ENCODE peak calls at places on chromosomes 2 and 18, in ten cellular contexts. S is PC-3, K is HCT116, W is sigmoid colon, C is neural progenitor cell, U is lower lobe of right lung, G is A549, M is astrocyte, P is adrenal gland, I is transverse colon. D is an unnamed sample. For H3K4me1, the result is how much of the 10 kb centered on the place peaks cover.

GRCh38 chr2:240795468-240795867 is 24.6 kb downstream of the KIF1A start:
- DNase-seq in M (no peak), C (no peak), K (no peak), P (no peak), G (no peak), W (peak), U (peak), I (no peak), S (no peak), D (no peak)

GRCh38 chr2:32009479-32010256 is 1.1 kb downstream of the MEMO1 start:
- DNase-seq in M (no peak), K (no peak), P (no peak), U (peak), S (peak), I (peak), W (peak), C (peak), G (no peak), D (peak)

GRCh38 chr2:68385232-68385906 is 20.3 kb downstream of the PLEK start:
- DNase-seq in M (no peak), C (peak), W (no peak), K (no peak), I (no peak), U (no peak), G (no peak), P (no peak), S (no peak), D (no peak)

GRCh38 chr2:109079590-109079989 is 49.4 kb upstream of the SH3RF3 start:
- DNase-seq in I (no peak), U (no peak), S (no peak), W (no peak), G (no peak), C (no peak), P (no peak), M (no peak), K (no peak), D (no peak)

GRCh38 chr2:98731709-98732349 is 897 bp upstream of the MGAT4A start:
- DNase-seq in C (no peak), M (no peak), U (no peak), W (no peak), S (no peak), I (peak), G (no peak), K (no peak), P (no peak), D (no peak)

GRCh38 chr2:213934560-213934959 is 476.3 kb upstream of the VWC2L start:
- DNase-seq in P (no peak), C (peak), S (peak), W (no peak), M (peak), I (no peak), U (no peak), K (no peak), G (peak), D (no peak)

GRCh38 chr2:9225806-9226205 is 19.2 kb downstream of the ASAP2 start:
- DNase-seq in M (no peak), G (no peak), U (no peak), C (no peak), S (no peak), W (no peak), K (no peak), P (no peak), I (no peak), D (no peak)

GRCh38 chr2:212595036-212595654 is 56.5 kb upstream of the ERBB4 start:
- DNase-seq in G (peak), I (no peak), W (no peak), K (peak), U (no peak), S (peak), C (no peak), M (peak), P (no peak), D (no peak)

GRCh38 chr2:45728458-45728942 is 77.0 kb downstream of the PRKCE start:
- DNase-seq in M (no peak), I (no peak), P (no peak), C (no peak), K (no peak), G (no peak), U (no peak), W (no peak), S (no peak), D (no peak)

GRCh38 chr2:172283476-172283875 is 143.9 kb upstream of the ITGA6 start:
- DNase-seq in C (no peak), K (no peak), M (peak), P (no peak), W (no peak), S (no peak), G (no peak), I (no peak), U (no peak), D (no peak)

GRCh38 chr2:36770542-36771287 is 74.2 kb downstream of the VIT start:
- DNase-seq in W (no peak), U (peak), P (no peak), I (peak), G (peak), M (no peak), K (peak), C (peak), S (peak), D (peak)

GRCh38 chr2:161992526-161992925 is 81.5 kb downstream of the DPP4 start:
- DNase-seq in U (no peak), G (no peak), M (peak), W (no peak), I (no peak), C (no peak), S (no peak), P (no peak), K (no peak), D (no peak)

GRCh38 chr2:21057097-21057496 is 13.2 kb upstream of the APOB start:
- DNase-seq in M (no peak), C (no peak), U (no peak), K (no peak), S (no peak), W (no peak), I (no peak), P (no peak), G (no peak), D (no peak)

GRCh38 chr2:99598435-99598834 is 108.6 kb upstream of the REV1 start:
- DNase-seq in S (no peak), W (no peak), K (no peak), G (no peak), I (no peak), C (no peak), U (no peak), P (no peak), M (no peak), D (no peak)

GRCh38 chr2:231905026-231905425 is 21.2 kb downstream of the NPPC start:
- DNase-seq in M (no peak), K (no peak), W (peak), I (no peak), S (no peak), U (no peak), G (no peak), C (no peak), P (no peak), D (no peak)

GRCh38 chr2:167135691-167136090 is 247.4 kb downstream of the XIRP2 start:
- DNase-seq in G (no peak), P (no peak), C (no peak), W (no peak), I (no peak), M (no peak), S (no peak), K (no peak), U (no peak), D (no peak)

GRCh38 chr2:11720752-11721151 is 25.7 kb upstream of the LPIN1 start:
- DNase-seq in K (no peak), W (no peak), C (no peak), U (no peak), G (no peak), I (no peak), M (no peak), S (no peak), P (peak), D (no peak)

GRCh38 chr2:197809064-197809463 is 4.7 kb downstream of the PLCL1 start:
- DNase-seq in M (no peak), K (no peak), S (no peak), I (no peak), C (no peak), G (no peak), U (no peak), W (no peak), P (no peak), D (no peak)

GRCh38 chr18:37218022-37218590 is 347.5 kb downstream of the CELF4 start:
- DNase-seq in W (no peak), U (no peak), M (no peak), G (no peak), S (no peak), I (no peak), C (peak), K (no peak), P (no peak), D (no peak)

GRCh38 chr2:23655862-23656596 is 270.9 kb downstream of the ATAD2B start:
- DNase-seq in I (no peak), G (no peak), S (no peak), C (no peak), P (no peak), M (no peak), U (no peak), K (no peak), W (no peak), D (no peak)

GRCh38 chr2:224723606-224724217 is 7.5 kb upstream of the CCDC195 start:
- DNase-seq in S (no peak), W (no peak), M (peak), G (no peak), P (no peak), C (no peak), U (no peak), I (no peak), K (no peak), D (no peak)

GRCh38 chr2:60602828-60603532 is 49.5 kb upstream of the BCL11A start:
- DNase-seq in S (no peak), W (no peak), C (no peak), P (no peak), I (no peak), K (no peak), M (no peak), G (no peak), U (no peak), D (no peak)

GRCh38 chr2:215745316-215745715 is 268.0 kb downstream of the MREG start:
- DNase-seq in G (no peak), M (no peak), C (no peak), U (no peak), K (no peak), P (no peak), W (no peak), S (no peak), I (no peak), D (no peak)

GRCh38 chr2:231934441-231935206 is 8.4 kb upstream of the NPPC start:
- DNase-seq in C (no peak), I (no peak), U (no peak), K (no peak), S (no peak), P (peak), G (no peak), W (no peak), M (no peak), D (no peak)

GRCh38 chr18:70376137-70376913 is 87.5 kb downstream of the SOCS6 start:
- DNase-seq in U (no peak), K (no peak), G (no peak), W (no peak), S (no peak), I (no peak), M (no peak), P (no peak), C (no peak), D (no peak)

GRCh38 chr2:240622631-240623235 is 2.5 kb upstream of the GPR35 start:
- DNase-seq in M (no peak), W (peak), K (no peak), I (peak), P (no peak), S (no peak), C (no peak), G (no peak), U (peak), D (no peak)

GRCh38 chr2:203328735-203329549 is 748 bp downstream of the ABI2 start:
- DNase-seq in S (peak), P (peak), U (peak), M (peak), G (peak), I (peak), C (peak), W (no peak), K (no peak), D (peak)

GRCh38 chr18:70243131-70243530 is 37.6 kb upstream of the RTTN start:
- DNase-seq in I (peak), M (peak), K (peak), U (no peak), G (peak), S (peak), P (no peak), C (no peak), W (no peak), D (no peak)

GRCh38 chr18:55322176-55322735 is 265.7 kb downstream of the TCF4 start:
- DNase-seq in P (peak), M (peak), G (peak), S (peak), K (no peak), W (peak), C (peak), I (peak), U (peak), D (peak)

GRCh38 chr2:23386422-23387220 is 1.6 kb downstream of the KLHL29 start:
- DNase-seq in I (peak), S (peak), U (peak), W (peak), M (peak), P (peak), K (no peak), G (peak), C (peak), D (peak)

GRCh38 chr2:207796585-207797350 is 27.1 kb upstream of the FZD5 start:
- DNase-seq in M (no peak), K (no peak), P (no peak), C (peak), S (peak), U (peak), I (peak), W (no peak), G (no peak), D (no peak)

GRCh38 chr2:64942693-64943092 is 46.5 kb upstream of the SLC1A4 start:
- DNase-seq in G (no peak), P (no peak), M (no peak), I (no peak), C (no peak), K (no peak), S (no peak), W (no peak), U (no peak), D (no peak)

GRCh38 chr2:626491-627339 is 50.5 kb downstream of the TMEM18 start:
- DNase-seq in I (no peak), G (no peak), M (no peak), S (no peak), C (peak), W (no peak), U (no peak), P (peak), K (no peak), D (no peak)

GRCh38 chr2:72953976-72954375 is 36.7 kb downstream of the EMX1 start:
- DNase-seq in K (no peak), G (no peak), W (no peak), I (no peak), C (no peak), S (no peak), M (no peak), P (no peak), U (no peak), D (no peak)

GRCh38 chr2:178523596-178524134 is 43.4 kb downstream of the PLEKHA3 start:
- DNase-seq in K (no peak), U (no peak), W (no peak), S (no peak), I (no peak), G (peak), C (peak), P (no peak), M (no peak), D (no peak)

GRCh38 chr2:8023241-8023640 is 658.6 kb upstream of the ID2 start:
- DNase-seq in W (no peak), P (no peak), U (no peak), G (no peak), I (no peak), S (no peak), M (no peak), K (no peak), C (no peak), D (no peak)
- TF ChIP-seq CTCF in W (no peak), P (no peak), U (no peak), G (no peak), I (no peak), S (no peak), M (no peak), K (no peak), C (no peak), D (no peak)

GRCh38 chr18:22601481-22601880 is 183.8 kb upstream of the CTAGE1 start:
- DNase-seq in M (peak), U (no peak), C (no peak), K (no peak), I (no peak), W (no peak), G (no peak), P (no peak), S (peak), D (no peak)
- H3K27ac ChIP-seq in M (no peak), U (no peak), C (no peak), K (no peak), I (no peak), W (no peak), G (no peak), P (no peak), S (no peak), D (no peak)

GRCh38 chr2:239328306-239329191 is 72.3 kb downstream of the HDAC4 start:
- DNase-seq in M (peak), P (peak), I (peak), S (no peak), W (peak), K (no peak), G (no peak), C (peak), U (no peak), D (peak)

GRCh38 chr2:239329284-239329971 is 71.4 kb downstream of the HDAC4 start:
- DNase-seq in P (peak), W (peak), K (no peak), M (no peak), C (no peak), I (peak), G (no peak), S (no peak), U (no peak), D (peak)

GRCh38 chr2:239329972-239330572 is 70.7 kb downstream of the HDAC4 start:
- DNase-seq in G (no peak), S (no peak), U (no peak), K (no peak), P (peak), C (no peak), W (no peak), I (no peak), M (no peak), D (no peak)

GRCh38 chr2:239330836-239331235 is 70.0 kb downstream of the HDAC4 start:
- DNase-seq in S (no peak), P (peak), I (no peak), W (no peak), M (no peak), G (no peak), K (no peak), U (no peak), C (no peak), D (no peak)

DNA sequence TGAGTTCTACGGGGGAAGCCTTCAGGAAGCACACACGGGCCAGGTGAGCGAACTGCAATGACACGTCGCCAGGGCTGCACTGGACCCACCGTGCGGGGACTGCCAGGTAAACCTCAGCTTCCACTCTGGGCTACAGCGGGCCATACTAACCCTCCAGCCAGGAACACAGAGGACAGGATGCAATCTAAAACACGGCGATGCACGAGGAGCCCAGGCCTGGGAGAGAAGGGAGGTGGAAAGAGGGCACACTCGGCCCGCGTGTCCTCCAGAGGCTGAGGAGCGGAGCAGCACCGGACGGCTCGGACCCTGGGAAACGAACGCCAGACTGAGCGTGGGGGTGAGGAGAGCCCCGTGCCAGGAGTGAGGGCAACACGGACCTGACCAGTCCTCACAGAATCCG is 69.3 kb downstream of the HDAC4 start:
- DNase-seq in I (no peak), C (no peak), M (no peak), G (no peak), K (no peak), W (no peak), P (no peak), U (no peak), S (no peak), D (peak)
- H3K4me1 ChIP-seq in I (under half), C (under half), M (under half), G (under half), K (under half), W (half or more), P (half or more), U (under half), S (under half), D (under half)

GRCh38 chr2:157789933-157790511 is 86.1 kb downstream of the ACVR1 start:
- DNase-seq in P (peak), W (peak), U (peak), K (no peak), I (peak), S (no peak), C (peak), M (no peak), G (no peak), D (peak)

GRCh38 chr2:157790780-157791179 is 85.3 kb downstream of the ACVR1 start:
- DNase-seq in S (no peak), M (no peak), W (no peak), P (no peak), I (no peak), C (no peak), K (no peak), U (no peak), G (no peak), D (no peak)

GRCh38 chr2:157789161-157789720 is 86.9 kb downstream of the ACVR1 start:
- DNase-seq in M (no peak), K (no peak), C (no peak), W (peak), S (no peak), P (no peak), U (no peak), I (no peak), G (no peak), D (peak)

GRCh38 chr2:157792345-157793052 is 83.6 kb downstream of the ACVR1 start:
- DNase-seq in U (no peak), I (no peak), S (peak), P (no peak), M (peak), W (no peak), K (no peak), C (no peak), G (no peak), D (no peak)

DNA sequence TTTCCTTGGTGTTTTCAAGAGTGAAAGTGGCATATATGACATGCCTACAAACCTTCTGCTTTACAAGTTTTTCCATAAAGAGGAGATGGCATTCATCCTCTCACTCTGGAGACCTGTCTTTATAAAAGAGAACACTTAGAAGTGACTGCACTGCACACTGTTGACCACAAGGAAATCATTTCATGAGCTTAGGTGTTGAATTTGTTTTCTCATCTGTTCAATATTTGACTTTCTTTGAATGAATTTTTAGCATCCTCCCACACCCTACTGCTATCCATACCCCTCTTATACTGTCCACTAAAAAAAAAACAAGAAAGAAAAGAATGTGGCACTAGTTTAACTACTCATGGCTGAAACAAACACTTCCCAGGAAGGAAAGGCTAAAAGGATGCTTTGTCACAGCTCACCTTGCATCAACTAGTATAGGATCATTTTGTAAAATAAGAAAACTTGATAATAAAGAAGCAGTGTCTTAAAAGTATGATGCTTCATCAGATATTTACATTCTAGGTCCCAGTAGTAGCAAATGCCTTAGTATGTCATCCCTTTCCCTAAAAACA is 83.0 kb downstream of the ACVR1 start:
- DNase-seq in C (no peak), W (no peak), S (peak), P (no peak), G (no peak), U (no peak), K (no peak), M (no peak), I (no peak), D (no peak)
- TF ChIP-seq CTCF in C (peak), W (no peak), S (peak), P (peak), G (no peak), U (no peak), K (peak), M (peak), I (peak), D (peak)

DNA sequence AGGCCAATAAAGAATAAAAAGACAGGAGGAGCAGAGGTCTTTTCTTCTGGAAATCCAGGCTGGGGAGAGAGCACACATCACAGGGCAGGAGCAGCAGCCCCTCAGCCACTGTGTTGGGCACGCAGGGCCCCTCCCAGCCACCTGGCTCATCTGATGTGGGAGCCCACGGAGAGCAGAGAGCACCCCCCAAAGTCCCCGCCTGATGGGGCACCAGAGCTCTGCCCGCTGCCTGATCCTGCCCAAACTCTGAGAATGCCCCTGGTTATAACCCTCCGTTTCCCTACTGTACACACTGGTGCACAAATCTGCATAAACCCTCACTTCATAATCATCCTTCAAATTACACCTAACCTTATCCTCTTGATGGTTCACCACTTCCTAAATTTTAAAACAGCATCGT is 111.3 kb downstream of the HDAC4 start:
- DNase-seq in C (no peak), W (peak), U (peak), G (no peak), P (no peak), I (peak), S (no peak), K (no peak), M (no peak), D (no peak)
- H3K27ac ChIP-seq in C (no peak), W (peak), U (no peak), G (no peak), P (peak), I (peak), S (no peak), K (no peak), M (no peak), D (no peak)

GRCh38 chr18:53165770-53166169 is 825.8 kb downstream of the DCC start:
- DNase-seq in K (no peak), P (no peak), W (no peak), M (no peak), C (no peak), S (no peak), U (no peak), I (no peak), G (no peak), D (no peak)
- H3K4me1 ChIP-seq in K (under half), P (under half), W (under half), M (under half), C (under half), S (under half), U (under half), I (under half), G (under half), D (under half)